ENCODE peak calls at places on chromosomes 4 and X, in four cellular contexts. One of them, this sample, is unnamed. For H3K4me1, the result is how much of the 10 kb centered on the place peaks cover.

GRCh38 chr4:102076622-102077021 is 268.7 kb downstream of the SLC39A8 start:
- DNase-seq in GM23248: peak
- DNase-seq in lung: no peak
- DNase-seq in upper lobe of right lung: no peak
- DNase-seq in this sample: no peak

GRCh38 chrX:78131117-78131516 is 8.3 kb downstream of the TAF9B start:
- DNase-seq in GM23248: no peak
- DNase-seq in lung: no peak
- DNase-seq in upper lobe of right lung: no peak
- DNase-seq in this sample: no peak

GRCh38 chrX:68894513-68895338 is 65.9 kb downstream of the EFNB1 start:
- DNase-seq in GM23248: peak
- DNase-seq in lung: peak
- DNase-seq in upper lobe of right lung: peak
- DNase-seq in this sample: peak

GRCh38 chr4:3519468-3520264 is 12.6 kb downstream of the LRPAP1 start:
- DNase-seq in GM23248: no peak
- DNase-seq in lung: no peak
- DNase-seq in upper lobe of right lung: no peak
- DNase-seq in this sample: no peak

GRCh38 chr4:83618431-83618830 is 82.5 kb downstream of the GPAT3 start:
- DNase-seq in GM23248: peak
- DNase-seq in lung: peak
- DNase-seq in upper lobe of right lung: no peak
- DNase-seq in this sample: no peak

GRCh38 chrX:41824551-41824950 is 98.8 kb downstream of the CASK start:
- DNase-seq in GM23248: peak
- DNase-seq in lung: no peak
- DNase-seq in upper lobe of right lung: no peak
- DNase-seq in this sample: no peak

GRCh38 chr4:98446499-98447375 is 185.6 kb downstream of the RAP1GDS1 start:
- DNase-seq in GM23248: peak
- DNase-seq in lung: no peak
- DNase-seq in upper lobe of right lung: no peak
- DNase-seq in this sample: peak

GRCh38 chr4:123505077-123505456 is 108.5 kb downstream of the SPRY1 start:
- DNase-seq in GM23248: no peak
- DNase-seq in lung: no peak
- DNase-seq in upper lobe of right lung: no peak
- DNase-seq in this sample: no peak

GRCh38 chr4:21032246-21032645 is 332.0 kb downstream of the PACRGL start:
- DNase-seq in GM23248: no peak
- DNase-seq in lung: no peak
- DNase-seq in upper lobe of right lung: no peak
- DNase-seq in this sample: no peak

GRCh38 chr4:76950052-76950845 is 697 bp downstream of the SEPTIN11 start:
- DNase-seq in GM23248: peak
- DNase-seq in lung: peak
- DNase-seq in upper lobe of right lung: peak
- DNase-seq in this sample: peak

GRCh38 chrX:140712413-140713173 is 3.0 kb downstream of the LINC00632 start:
- DNase-seq in GM23248: peak
- DNase-seq in lung: peak
- DNase-seq in upper lobe of right lung: peak
- DNase-seq in this sample: no peak

GRCh38 chrX:113421432-113421831 is 580.8 kb upstream of the AMOT start:
- DNase-seq in GM23248: peak
- DNase-seq in lung: no peak
- DNase-seq in upper lobe of right lung: no peak
- DNase-seq in this sample: no peak

GRCh38 chr4:41012308-41012707 is 202.0 kb downstream of the APBB2 start:
- DNase-seq in GM23248: peak
- DNase-seq in lung: no peak
- DNase-seq in upper lobe of right lung: no peak
- DNase-seq in this sample: no peak

GRCh38 chr4:40613456-40613855 is 16.2 kb downstream of the RBM47 start:
- DNase-seq in GM23248: peak
- DNase-seq in lung: no peak
- DNase-seq in upper lobe of right lung: no peak
- DNase-seq in this sample: no peak

GRCh38 chr4:5037553-5038551 is 13.4 kb upstream of the STK32B start:
- DNase-seq in GM23248: peak
- DNase-seq in lung: no peak
- DNase-seq in upper lobe of right lung: no peak
- DNase-seq in this sample: no peak

GRCh38 chrX:80430826-80431501 is 10.7 kb downstream of the TENT5D start:
- DNase-seq in GM23248: peak
- DNase-seq in lung: no peak
- DNase-seq in upper lobe of right lung: no peak
- DNase-seq in this sample: no peak

GRCh38 chrX:68989865-68990606 is 161.2 kb downstream of the EFNB1 start:
- DNase-seq in GM23248: peak
- DNase-seq in lung: no peak
- DNase-seq in upper lobe of right lung: no peak
- DNase-seq in this sample: no peak

GRCh38 chrX:43655151-43655676 is 885 bp upstream of the MAOA start:
- DNase-seq in GM23248: peak
- DNase-seq in lung: peak
- DNase-seq in upper lobe of right lung: peak
- DNase-seq in this sample: peak

GRCh38 chrX:107675823-107676555 is 47.7 kb downstream of the PRPS1 start:
- DNase-seq in GM23248: peak
- DNase-seq in lung: peak
- DNase-seq in upper lobe of right lung: no peak
- DNase-seq in this sample: no peak

GRCh38 chr4:24808955-24809354 is 13.6 kb downstream of the SOD3 start:
- DNase-seq in GM23248: no peak
- DNase-seq in lung: no peak
- DNase-seq in upper lobe of right lung: no peak
- DNase-seq in this sample: no peak

GRCh38 chr4:6730603-6731300 is 14.8 kb downstream of the BLOC1S4 start:
- DNase-seq in GM23248: peak
- DNase-seq in lung: no peak
- DNase-seq in upper lobe of right lung: no peak
- DNase-seq in this sample: no peak

GRCh38 chrX:68693481-68694410 is 46.3 kb downstream of the STARD8 start:
- DNase-seq in GM23248: peak
- DNase-seq in lung: peak
- DNase-seq in upper lobe of right lung: peak
- DNase-seq in this sample: no peak

GRCh38 chr4:73309211-73309610 is 50.6 kb upstream of the ANKRD17 start:
- DNase-seq in GM23248: peak
- DNase-seq in lung: no peak
- DNase-seq in upper lobe of right lung: no peak
- DNase-seq in this sample: no peak

GRCh38 chr4:152831416-152831815 is 51.7 kb downstream of the ARFIP1 start:
- DNase-seq in GM23248: peak
- DNase-seq in lung: no peak
- DNase-seq in upper lobe of right lung: no peak
- DNase-seq in this sample: no peak

GRCh38 chr4:54541426-54542118 is 116.2 kb upstream of the KIT start:
- DNase-seq in GM23248: peak
- DNase-seq in lung: no peak
- DNase-seq in upper lobe of right lung: no peak
- DNase-seq in this sample: no peak

GRCh38 chr4:54423066-54423465 is 194.0 kb downstream of the PDGFRA start:
- DNase-seq in GM23248: peak
- DNase-seq in lung: no peak
- DNase-seq in upper lobe of right lung: no peak
- DNase-seq in this sample: no peak

GRCh38 chr4:56080384-56080783 is 131.6 kb downstream of the CEP135 start:
- DNase-seq in GM23248: no peak
- DNase-seq in lung: no peak
- DNase-seq in upper lobe of right lung: no peak
- DNase-seq in this sample: no peak

GRCh38 chr4:81807927-81808672 is 336.4 kb upstream of the RASGEF1B start:
- DNase-seq in GM23248: no peak
- DNase-seq in lung: no peak
- DNase-seq in upper lobe of right lung: no peak
- DNase-seq in this sample: no peak

GRCh38 chrX:149682031-149682430 is 29.8 kb upstream of the MAGEA11 start:
- DNase-seq in GM23248: no peak
- DNase-seq in lung: no peak
- DNase-seq in upper lobe of right lung: no peak
- DNase-seq in this sample: no peak

DNA sequence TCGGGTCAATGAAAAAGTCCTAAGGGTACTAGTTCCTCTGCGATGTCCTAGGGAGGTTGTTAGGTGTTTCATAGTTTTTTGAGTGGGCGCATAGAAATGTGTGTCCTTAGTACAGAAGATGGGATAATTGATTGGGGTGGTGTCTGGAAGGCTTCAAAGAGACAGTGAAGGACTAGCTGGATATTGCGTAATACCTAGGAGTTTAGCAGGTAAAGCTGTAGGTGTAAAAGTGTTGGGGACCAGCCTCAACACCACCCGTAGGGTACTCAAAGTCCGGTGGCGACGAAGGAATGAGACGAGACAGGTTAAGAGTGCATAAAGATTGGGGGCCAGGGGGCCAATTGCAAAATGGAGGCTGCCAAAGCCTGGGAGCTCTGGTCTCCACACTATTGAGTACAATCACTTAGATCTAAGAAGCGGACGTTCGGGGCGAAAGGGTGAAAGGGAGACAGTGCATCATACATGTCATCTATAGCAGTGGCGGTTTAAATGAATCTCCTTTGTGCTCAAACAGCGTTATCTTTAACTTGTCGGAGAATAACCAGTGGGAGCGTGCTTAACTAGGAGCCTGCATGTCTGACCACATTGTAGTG is 1.0 kb downstream of the TRMT44 start:
- DNase-seq in GM23248: no peak
- DNase-seq in lung: no peak
- DNase-seq in upper lobe of right lung: no peak
- DNase-seq in this sample: no peak
- H3K4me1 ChIP-seq in GM23248: under half
- H3K4me1 ChIP-seq in lung: under half
- H3K4me1 ChIP-seq in upper lobe of right lung: half or more
- H3K4me1 ChIP-seq in this sample: under half

DNA sequence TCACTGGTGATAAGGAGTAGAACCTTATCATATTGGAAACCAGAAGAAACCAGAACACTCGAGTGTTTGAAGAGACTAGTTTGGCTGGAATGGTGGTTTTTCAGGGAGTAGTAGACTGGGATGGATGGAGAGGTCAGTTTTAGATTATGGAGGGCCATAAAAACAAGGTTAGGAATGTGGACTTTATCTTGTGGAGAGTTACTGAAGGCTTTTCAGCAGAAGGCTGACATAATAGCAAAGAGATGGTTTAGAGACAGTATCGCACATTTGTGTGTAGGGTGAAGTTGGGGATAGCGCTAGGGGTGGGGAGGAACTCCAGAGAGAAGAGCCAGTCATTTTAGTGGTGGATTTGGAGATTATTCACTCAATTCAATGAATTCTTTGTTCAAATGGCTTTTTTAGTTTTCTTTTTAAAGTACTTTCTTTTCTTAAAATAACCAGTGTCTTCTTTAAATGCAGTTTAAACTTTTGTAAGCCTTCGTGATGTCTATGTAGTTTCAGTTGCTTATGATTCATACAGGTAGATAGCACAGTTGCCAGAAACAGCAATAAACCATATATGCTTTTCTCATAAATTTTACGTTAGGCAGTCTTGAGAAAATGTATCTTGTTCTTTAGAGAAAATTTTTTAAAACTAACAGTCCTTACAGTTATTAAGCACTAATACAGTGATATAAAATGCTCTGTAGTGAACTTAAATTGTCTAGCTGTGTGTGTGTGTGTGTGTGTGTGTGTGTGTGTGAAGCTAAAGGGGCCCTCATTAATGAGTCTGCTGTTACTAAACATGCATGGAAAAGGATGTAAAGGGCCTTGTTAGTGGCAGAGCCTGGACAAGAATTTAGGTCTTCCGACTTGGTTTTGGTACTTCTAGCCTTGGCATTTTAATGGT is 3.8 kb downstream of the ARHGAP10 start:
- DNase-seq in GM23248: peak
- DNase-seq in lung: no peak
- DNase-seq in upper lobe of right lung: no peak
- DNase-seq in this sample: no peak
- H3K4me1 ChIP-seq in GM23248: under half
- H3K4me1 ChIP-seq in lung: under half
- H3K4me1 ChIP-seq in upper lobe of right lung: under half
- H3K4me1 ChIP-seq in this sample: under half

DNA sequence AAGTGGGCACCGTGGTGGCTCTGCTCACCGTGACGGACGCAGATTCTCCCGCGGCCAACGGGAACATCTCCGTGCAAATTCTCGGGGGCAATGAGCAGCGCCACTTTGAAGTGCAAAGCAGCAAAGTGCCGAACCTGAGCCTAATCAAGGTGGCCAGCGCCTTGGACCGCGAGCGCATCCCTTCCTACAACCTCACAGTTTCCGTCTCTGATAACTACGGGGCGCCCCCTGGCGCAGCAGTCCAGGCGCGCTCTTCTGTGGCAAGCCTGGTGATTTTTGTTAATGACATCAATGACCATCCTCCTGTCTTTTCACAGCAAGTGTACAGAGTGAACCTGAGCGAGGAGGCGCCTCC is 2.7 kb downstream of the FAT4 start:
- DNase-seq in GM23248: peak
- DNase-seq in lung: no peak
- DNase-seq in upper lobe of right lung: no peak
- DNase-seq in this sample: no peak
- H3K4me1 ChIP-seq in GM23248: under half
- H3K4me1 ChIP-seq in lung: under half
- H3K4me1 ChIP-seq in upper lobe of right lung: under half
- H3K4me1 ChIP-seq in this sample: under half

DNA sequence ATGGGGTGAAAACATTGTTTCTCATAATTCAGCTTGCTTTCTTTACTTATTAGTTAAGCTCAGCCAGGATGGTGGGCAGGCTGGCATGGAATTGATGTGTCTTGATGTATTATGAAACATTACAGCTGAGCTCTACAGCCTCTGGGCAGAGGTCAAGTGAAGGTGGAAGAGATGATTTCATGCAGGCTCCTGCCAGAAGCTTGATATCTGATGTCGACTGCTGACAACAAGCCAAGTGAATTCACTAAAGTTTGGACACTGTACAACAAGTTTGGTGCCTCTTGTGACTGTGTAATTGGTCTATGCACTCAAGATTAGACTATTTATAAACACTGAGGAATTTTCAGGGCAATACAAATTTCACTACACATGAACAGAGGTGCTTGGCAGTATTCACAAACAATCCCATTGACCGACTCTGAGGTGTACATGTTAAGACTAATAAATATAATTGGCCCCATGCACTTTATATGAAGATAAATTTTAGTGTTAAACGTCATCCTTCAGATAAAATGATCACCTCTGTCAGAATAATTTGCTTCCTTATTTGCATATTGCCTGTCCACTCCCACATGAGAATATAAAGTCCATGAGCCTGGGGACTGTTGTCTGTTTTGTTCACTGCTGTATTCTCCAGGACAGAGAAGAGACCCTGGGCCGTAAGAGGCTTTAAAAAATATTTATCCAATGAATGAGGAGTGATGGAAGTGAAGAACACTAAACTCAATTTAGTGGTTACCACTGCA is 612.2 kb downstream of the IQCM start:
- DNase-seq in GM23248: peak
- DNase-seq in lung: no peak
- DNase-seq in upper lobe of right lung: no peak
- DNase-seq in this sample: no peak
- H3K4me1 ChIP-seq in GM23248: under half
- H3K4me1 ChIP-seq in lung: under half
- H3K4me1 ChIP-seq in upper lobe of right lung: under half
- H3K4me1 ChIP-seq in this sample: under half

GRCh38 chrX:103417933-103418332 is 41.6 kb downstream of the BEX3 start:
- DNase-seq in GM23248: peak
- DNase-seq in lung: no peak
- DNase-seq in upper lobe of right lung: no peak
- DNase-seq in this sample: no peak
- H3K4me1 ChIP-seq in GM23248: under half
- H3K4me1 ChIP-seq in lung: under half
- H3K4me1 ChIP-seq in upper lobe of right lung: under half
- H3K4me1 ChIP-seq in this sample: under half

This sample was measured in naive thymus-derived CD4-positive, alpha-beta T cell.